ENCODE peak calls at places on chromosomes 6 and 20, in seven cellular contexts. W, L, M, D, H, Y and U are unnamed samples.

GRCh38 chr6:99521557-99522286 is 6.5 kb upstream of the USP45 start:
- DNase-seq in W (no peak), L (peak; percentile 16), M (peak; percentile 43), D (no peak), H (no peak), Y (no peak), U (no peak)

GRCh38 chr6:79421707-79422484 is 115.3 kb downstream of the LCA5 start:
- DNase-seq in W (peak; percentile 95), L (peak; percentile 87), M (peak; percentile 41), D (no peak), H (no peak), Y (no peak), U (no peak)

GRCh38 chr6:22904413-22904812 is 335.0 kb downstream of the HDGFL1 start:
- DNase-seq in W (no peak), L (no peak), M (no peak), D (no peak), H (no peak), Y (no peak), U (no peak)

GRCh38 chr20:51831891-51832675 is 29.8 kb upstream of the SALL4 start:
- DNase-seq in W (no peak), L (no peak), M (peak; percentile 37), D (no peak), H (no peak), Y (no peak), U (no peak)

GRCh38 chr20:733806-734205 is 34.5 kb downstream of the SLC52A3 start:
- DNase-seq in W (no peak), L (no peak), M (no peak), D (no peak), H (no peak), Y (no peak), U (no peak)

GRCh38 chr20:43752561-43753301 is 25.9 kb upstream of the GTSF1L start:
- DNase-seq in W (peak; percentile 82), L (peak; percentile 56), M (peak; percentile 90), D (no peak), H (no peak), Y (peak; percentile 80), U (peak; percentile 20)

GRCh38 chr6:43838276-43839036 is 68.4 kb downstream of the VEGFA start:
- DNase-seq in W (peak; percentile 34), L (peak; percentile 65), M (peak; percentile 65), D (no peak), H (peak; percentile 78), Y (peak; percentile 85), U (no peak)

GRCh38 chr6:31826793-31827285 is 699 bp upstream of the HSPA1B start:
- DNase-seq in W (peak; percentile 95), L (peak; percentile 92), M (peak; percentile 83), D (no peak), H (peak; percentile 79), Y (peak; percentile 91), U (no peak)

GRCh38 chr20:59027746-59028320 is 4.3 kb downstream of the ATP5F1E start:
- DNase-seq in W (no peak), L (no peak), M (peak; percentile 46), D (no peak), H (no peak), Y (no peak), U (no peak)

GRCh38 chr6:72464791-72465691 is 156.8 kb upstream of the KCNQ5 start:
- DNase-seq in W (peak; percentile 82), L (peak; percentile 65), M (peak; percentile 68), D (no peak), H (no peak), Y (no peak), U (no peak)

GRCh38 chr20:19626896-19627295 is 131.2 kb upstream of the RIN2 start:
- DNase-seq in W (peak; percentile 5), L (no peak), M (no peak), D (no peak), H (no peak), Y (no peak), U (no peak)

GRCh38 chr6:37698264-37699137 is 818 bp upstream of the MDGA1 start:
- DNase-seq in W (peak; percentile 29), L (peak; percentile 47), M (peak; percentile 40), D (peak; percentile 67), H (peak; percentile 68), Y (peak; percentile 86), U (peak; percentile 60)

GRCh38 chr6:31352497-31353368 is 4.2 kb downstream of the HLA-B start:
- DNase-seq in W (no peak), L (no peak), M (no peak), D (peak; percentile 56), H (no peak), Y (no peak), U (no peak)

GRCh38 chr6:44234101-44235090 is 11.0 kb downstream of the SLC29A1 start:
- DNase-seq in W (peak; percentile 74), L (peak; percentile 72), M (peak; percentile 75), D (no peak), H (peak; percentile 94), Y (peak; percentile 77), U (no peak)

GRCh38 chr6:16238057-16238657 is at the start of gene GMPR:
- DNase-seq in W (no peak), L (peak; percentile 81), M (peak; percentile 21), D (peak; percentile 73), H (peak; percentile 91), Y (peak; percentile 93), U (peak; percentile 81)

GRCh38 chr6:23003671-23004598 is 434.6 kb downstream of the HDGFL1 start:
- DNase-seq in W (no peak), L (peak; percentile 11), M (peak; percentile 3), D (no peak), H (no peak), Y (no peak), U (no peak)

GRCh38 chr6:121639041-121639440 is 203.6 kb downstream of the GJA1 start:
- DNase-seq in W (no peak), L (no peak), M (no peak), D (no peak), H (no peak), Y (no peak), U (no peak)

GRCh38 chr6:15349379-15349778 is 103.5 kb downstream of the JARID2 start:
- DNase-seq in W (no peak), L (no peak), M (no peak), D (no peak), H (no peak), Y (no peak), U (no peak)

GRCh38 chr6:10733151-10733715 is 10.4 kb downstream of the TMEM14C start:
- DNase-seq in W (no peak), L (no peak), M (no peak), D (peak; percentile 29), H (no peak), Y (no peak), U (peak; percentile 62)

GRCh38 chr20:9359561-9360308 is 154.7 kb upstream of the LAMP5 start:
- DNase-seq in W (peak; percentile 62), L (peak; percentile 63), M (peak; percentile 42), D (no peak), H (no peak), Y (no peak), U (no peak)

GRCh38 chr20:63939061-63939935 is 16.9 kb downstream of the UCKL1 start:
- DNase-seq in W (no peak), L (no peak), M (no peak), D (no peak), H (peak; percentile 51), Y (peak; percentile 72), U (no peak)

GRCh38 chr6:8193541-8193940 is 91.2 kb upstream of the EEF1E1 start:
- DNase-seq in W (no peak), L (no peak), M (peak; percentile 16), D (no peak), H (no peak), Y (no peak), U (no peak)

GRCh38 chr6:2021713-2022125 is 223.7 kb downstream of the GMDS start:
- DNase-seq in W (peak; percentile 89), L (peak; percentile 39), M (peak; percentile 43), D (no peak), H (no peak), Y (no peak), U (no peak)

GRCh38 chr6:16438677-16439615 is 200.6 kb downstream of the GMPR start:
- DNase-seq in W (peak; percentile 46), L (no peak), M (no peak), D (no peak), H (no peak), Y (no peak), U (no peak)

GRCh38 chr20:48626226-48626937 is 201.4 kb downstream of the PREX1 start:
- DNase-seq in W (peak; percentile 50), L (no peak), M (no peak), D (peak; percentile 83), H (peak; percentile 52), Y (peak; percentile 65), U (no peak)

DNA sequence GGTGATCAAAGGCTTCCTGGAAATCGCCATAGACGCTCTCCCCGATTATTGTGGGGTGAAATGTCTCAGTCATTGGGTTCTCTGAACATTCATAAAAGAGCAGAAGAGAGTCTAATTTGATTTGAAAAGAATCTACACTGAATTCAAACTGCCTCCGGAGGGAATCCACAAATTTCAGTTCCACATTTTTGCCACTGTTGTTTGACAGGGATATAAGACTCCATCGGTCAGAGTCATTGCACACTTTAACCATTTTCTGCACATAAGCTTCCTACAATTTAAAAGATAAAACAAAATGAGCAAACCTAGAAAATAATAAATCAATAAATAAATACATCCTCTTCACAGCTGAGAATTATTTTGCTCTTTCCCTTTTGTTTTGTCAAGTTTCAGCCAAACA is 2.3 kb downstream of the TENT5A start:
- DNase-seq in W (no peak), L (no peak), M (no peak), D (no peak), H (no peak), Y (no peak), U (no peak)
- TF ChIP-seq CTCF in W (no peak), L (no peak), M (no peak), D (no peak), H (no peak), Y (no peak), U (no peak)

DNA sequence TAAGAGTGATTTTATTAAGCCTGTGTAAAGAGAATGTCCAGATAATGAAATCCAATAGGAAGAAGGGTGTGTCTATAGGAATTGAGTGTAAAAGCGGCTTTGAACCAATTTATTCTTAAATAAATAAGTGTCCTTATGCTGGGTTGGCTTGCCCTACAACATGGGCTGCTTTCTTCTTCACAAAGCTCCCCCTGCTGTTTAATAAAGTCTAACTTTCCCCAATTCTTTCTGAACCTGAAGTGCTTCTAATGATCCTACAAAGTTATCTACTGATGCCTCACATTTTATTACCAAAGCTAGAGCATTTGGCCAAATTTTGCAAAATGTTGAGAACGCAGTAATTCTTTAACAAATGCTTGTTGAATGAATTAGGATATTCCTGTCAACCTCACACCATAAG is 36.3 kb upstream of the SIRT5 start:
- DNase-seq in W (peak; percentile 58), L (no peak), M (peak; percentile 34), D (no peak), H (no peak), Y (no peak), U (no peak)
- TF ChIP-seq CTCF in W (peak; percentile 35), L (no peak), M (peak; percentile 75), D (peak; percentile 44), H (peak; percentile 44), Y (peak; percentile 14), U (peak; percentile 51)

GRCh38 chr6:36443951-36444428 is 1.2 kb downstream of the KCTD20 start:
- DNase-seq in W (peak; percentile 55), L (no peak), M (peak; percentile 15), D (no peak), H (no peak), Y (no peak), U (no peak)
- TF ChIP-seq CTCF in W (peak; percentile 8), L (no peak), M (peak; percentile 45), D (no peak), H (peak; percentile 15), Y (no peak), U (no peak)

DNA sequence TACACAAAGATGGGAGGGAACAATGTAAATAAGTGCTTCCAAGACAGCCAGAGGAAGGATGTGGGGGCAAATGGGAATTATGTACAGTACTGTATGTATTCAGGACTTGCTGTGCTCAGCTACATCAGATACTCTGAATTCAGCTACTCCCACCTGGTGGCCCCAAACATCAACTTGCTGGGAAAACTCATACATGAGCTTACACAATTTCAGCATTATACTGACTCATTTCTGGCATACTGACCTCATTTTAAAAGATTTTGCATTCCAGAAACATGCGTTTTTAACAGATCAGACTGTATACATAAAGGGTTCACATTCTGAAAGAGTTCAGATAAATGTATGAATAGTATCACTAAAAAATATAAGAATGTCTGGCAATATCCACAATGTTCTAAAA is 59.7 kb downstream of the GPX5 start:
- DNase-seq in W (peak; percentile 54), L (no peak), M (peak; percentile 68), D (no peak), H (no peak), Y (no peak), U (no peak)
- TF ChIP-seq CTCF in W (no peak), L (no peak), M (peak; percentile 35), D (no peak), H (no peak), Y (no peak), U (no peak)